ENCODE peak calls at places on chromosomes 7 and 10, in seven cellular contexts. V, E, P, T, H, C and Y are unnamed samples.

GRCh38 chr7:149789101-149789500 is 15.7 kb upstream of the ZNF467 start:
- DNase-seq in H (no peak), P (no peak), E (no peak), V (no peak), T (no peak), C (no peak), Y (no peak)

GRCh38 chr7:90180649-90181048 is 26.4 kb downstream of the STEAP1 start:
- DNase-seq in E (no peak), H (no peak), P (no peak), T (peak; percentile 71), V (no peak), C (no peak), Y (no peak)

GRCh38 chr7:151853896-151854807 is 22.8 kb downstream of the PRKAG2 start:
- DNase-seq in E (peak; percentile 56), V (no peak), C (peak; percentile 83), P (no peak), H (no peak), T (no peak), Y (no peak)

GRCh38 chr10:26217396-26218105 is 977 bp downstream of the GAD2 start:
- DNase-seq in H (no peak), V (no peak), C (no peak), E (no peak), T (no peak), P (no peak), Y (no peak)

GRCh38 chr10:30818854-30819253 is 189.3 kb upstream of the LYZL2 start:
- DNase-seq in E (peak; percentile 37), V (no peak), C (peak; percentile 76), P (no peak), T (no peak), H (no peak), Y (no peak)

GRCh38 chr10:65518379-65518778 is 1407.5 kb upstream of the LRRTM3 start:
- DNase-seq in E (no peak), T (peak; percentile 72), H (no peak), P (no peak), V (no peak), C (no peak), Y (no peak)

GRCh38 chr10:97131041-97131659 is 54.6 kb downstream of the SLIT1 start:
- DNase-seq in E (no peak), T (no peak), C (no peak), V (no peak), P (no peak), H (no peak), Y (no peak)

GRCh38 chr10:68153473-68154210 is 44.4 kb downstream of the MYPN start:
- DNase-seq in E (no peak), V (peak; percentile 20), T (peak; percentile 99), C (no peak), H (no peak), P (no peak), Y (no peak)

GRCh38 chr7:155985518-155986427 is 173.5 kb upstream of the SHH start:
- DNase-seq in H (no peak), V (no peak), E (no peak), T (no peak), P (no peak), C (no peak), Y (no peak)

GRCh38 chr10:72692057-72692891 is at the start of gene MCU:
- DNase-seq in P (peak; percentile 76), V (peak; percentile 95), H (peak; percentile 93), T (peak; percentile 97), E (peak; percentile 95), C (peak; percentile 97), Y (peak; percentile 91)

GRCh38 chr7:103594186-103594585 is 148.2 kb upstream of the SLC26A5 start:
- DNase-seq in E (no peak), H (no peak), V (no peak), C (no peak), P (no peak), T (no peak), Y (no peak)

GRCh38 chr10:67079126-67079525 is 153.3 kb downstream of the LRRTM3 start:
- DNase-seq in E (peak; percentile 19), C (no peak), V (peak; percentile 40), P (no peak), H (no peak), T (no peak), Y (no peak)

GRCh38 chr10:94402204-94403033 is at the start of gene TBC1D12:
- DNase-seq in V (peak; percentile 95), T (peak; percentile 99), P (no peak), E (peak; percentile 96), C (peak; percentile 98), H (peak; percentile 18), Y (no peak)

GRCh38 chr10:67664936-67665335 is 31.1 kb downstream of the CTNNA3 start:
- DNase-seq in P (no peak), E (no peak), C (no peak), H (no peak), V (no peak), T (no peak), Y (no peak)

GRCh38 chr7:33393770-33394169 is 264.4 kb downstream of the BBS9 start:
- DNase-seq in T (no peak), H (no peak), C (no peak), P (no peak), V (no peak), E (no peak), Y (no peak)

GRCh38 chr10:127195571-127196226 is 692 bp downstream of the INSYN2A start:
- DNase-seq in C (no peak), P (no peak), T (peak; percentile 22), E (no peak), H (no peak), V (no peak), Y (no peak)

GRCh38 chr7:17132726-17133125 is 165.7 kb upstream of the AHR start:
- DNase-seq in E (no peak), V (no peak), C (no peak), T (no peak), P (no peak), H (no peak), Y (no peak)

GRCh38 chr7:75649462-75649861 is 89.3 kb downstream of the HIP1 start:
- DNase-seq in P (no peak), V (no peak), C (no peak), T (peak; percentile 62), H (no peak), E (no peak), Y (no peak)

GRCh38 chr7:55498770-55499169 is 73.5 kb downstream of the VOPP1 start:
- DNase-seq in T (no peak), H (no peak), V (no peak), E (no peak), C (no peak), P (no peak), Y (no peak)
- H3K4me1 ChIP-seq in T (no peaks in the 10 kb centered on the region), H (peaks cover 49% of the 10 kb centered on the region), V (no peaks in the 10 kb centered on the region), E (peaks cover 49% of the 10 kb centered on the region), C (peaks cover 45% of the 10 kb centered on the region), P (no peaks in the 10 kb centered on the region), Y (peaks cover 22% of the 10 kb centered on the region)

DNA sequence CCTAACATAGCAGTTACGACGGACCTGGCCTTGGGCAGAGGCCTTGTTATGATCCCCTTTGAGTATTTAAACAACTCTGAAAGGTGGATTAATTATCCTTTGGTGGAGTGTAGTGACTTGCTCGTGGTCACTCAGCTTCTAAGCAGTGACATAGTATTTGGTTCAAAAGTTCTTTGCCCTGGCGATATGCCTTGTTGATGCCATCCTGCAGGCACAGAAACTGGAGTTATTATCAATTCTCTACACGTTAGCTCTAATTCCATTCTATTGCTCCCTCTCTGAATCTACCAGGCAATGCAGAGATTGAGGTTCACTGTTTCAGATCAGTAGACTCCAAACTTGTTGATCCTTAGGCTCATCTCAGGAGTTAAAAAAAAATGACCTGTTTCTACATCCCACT is 32.5 kb upstream of the ELMO1 start:
- DNase-seq in H (no peak), E (no peak), P (no peak), C (no peak), T (no peak), V (no peak), Y (no peak)
- H3K4me3 ChIP-seq in H (no peak overlapping the region), E (no peak overlapping the region), P (no peak overlapping the region), C (no peak overlapping the region), T (no peak overlapping the region), V (no peak overlapping the region), Y (no peak overlapping the region)

GRCh38 chr7:256461-256940 is 33.5 kb upstream of the FOXL3 start:
- DNase-seq in V (no peak), H (no peak), E (peak; percentile 10), P (no peak), C (peak; percentile 38), T (no peak), Y (no peak)
- H3K9me3 ChIP-seq in V (no peaks in the 10 kb centered on the region), H (no peaks in the 10 kb centered on the region), E (no peaks in the 10 kb centered on the region), P (no peaks in the 10 kb centered on the region), C (no peaks in the 10 kb centered on the region), T (peaks cover 51% of the 10 kb centered on the region), Y (no peaks in the 10 kb centered on the region)

GRCh38 chr10:17237163-17237562 is 9.1 kb downstream of the VIM start:
- DNase-seq in E (no peak), T (no peak), C (no peak), H (no peak), P (no peak), V (no peak), Y (no peak)

GRCh38 chr10:17234541-17234940 is 6.5 kb downstream of the VIM start:
- DNase-seq in V (no peak), H (no peak), T (no peak), C (no peak), P (no peak), E (no peak), Y (no peak)

GRCh38 chr10:17235136-17235535 is 7.1 kb downstream of the VIM start:
- DNase-seq in P (no peak), V (no peak), E (no peak), T (peak; percentile 58), C (no peak), H (no peak), Y (no peak)

GRCh38 chr10:17237915-17238444 is 9.9 kb downstream of the VIM start:
- DNase-seq in P (no peak), C (no peak), V (no peak), T (no peak), H (no peak), E (no peak), Y (no peak)

DNA sequence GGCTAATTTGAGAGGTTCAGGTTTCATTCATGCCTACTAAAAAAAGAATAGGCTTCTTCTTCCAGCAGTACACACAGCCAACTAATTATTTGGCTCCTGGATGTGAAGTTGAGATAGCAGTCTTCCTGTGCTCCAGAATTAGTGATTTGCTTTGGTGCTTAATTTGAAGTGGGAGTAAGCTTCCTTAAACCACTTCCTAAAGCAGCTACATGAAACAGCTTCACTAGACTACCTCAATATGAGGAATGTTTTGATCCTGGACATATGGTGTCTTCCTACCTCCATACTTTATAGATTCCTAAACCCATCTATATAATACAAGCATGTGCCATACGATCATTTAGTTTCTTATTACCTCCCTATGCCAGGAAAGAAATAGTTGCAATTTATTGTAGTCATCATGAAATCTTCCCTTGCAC is 8.4 kb downstream of the VIM start:
- DNase-seq in E (no peak), T (no peak), V (no peak), C (no peak), H (no peak), P (no peak), Y (no peak)
- H3K4me1 ChIP-seq in E (peaks cover 58% of the 10 kb centered on the region), T (peaks cover 34% of the 10 kb centered on the region), V (peaks cover 29% of the 10 kb centered on the region), C (peaks cover 40% of the 10 kb centered on the region), H (peaks cover 42% of the 10 kb centered on the region), P (peaks cover 19% of the 10 kb centered on the region), Y (peaks cover 22% of the 10 kb centered on the region)

GRCh38 chr10:101216207-101216607 is 13.1 kb downstream of the LBX1 start:
- DNase-seq in E (no peak), C (no peak), V (no peak), T (no peak), P (no peak), H (no peak), Y (no peak)
- H3K4me3 ChIP-seq in E (no peak overlapping the region), C (no peak overlapping the region), V (no peak overlapping the region), T (no peak overlapping the region), P (peak overlapping the region; percentile 6), H (no peak overlapping the region), Y (no peak overlapping the region)

GRCh38 chr10:8230887-8231286 is 176.4 kb downstream of the GATA3 start:
- DNase-seq in P (no peak), H (no peak), E (no peak), C (no peak), T (no peak), V (no peak), Y (no peak)
- H3K9me3 ChIP-seq in P (no peaks in the 10 kb centered on the region), H (no peaks in the 10 kb centered on the region), E (no peaks in the 10 kb centered on the region), C (no peaks in the 10 kb centered on the region), T (no peaks in the 10 kb centered on the region), V (no peaks in the 10 kb centered on the region), Y (no peaks in the 10 kb centered on the region)